ENCODE peak calls at places on chromosomes 2 and 18, in six cellular contexts. D is stimulated activated CD8-positive, alpha-beta memory T cell treated with anti-CD3 and anti-CD28 coated beads, Interleukin-15, amount 100 ng/mL, for 24 hours; S is CD8-positive, alpha-beta memory T cell; R is NCI-H1417; J is transverse colon; K is GM06990. A is an unnamed sample.

GRCh38 chr18:62523631-62524442 is 1.0 kb downstream of the ZCCHC2 start:
- DNase-seq in D (peak), S (peak), R (peak), J (peak), K (peak), A (peak)

GRCh38 chr2:205852457-205852856 is 170.2 kb downstream of the NRP2 start:
- DNase-seq in D (no peak), S (no peak), R (no peak), J (no peak), K (no peak), A (no peak)

GRCh38 chr2:15009681-15010080 is 377.2 kb downstream of the LRATD1 start:
- DNase-seq in D (no peak), S (no peak), R (no peak), J (no peak), K (no peak), A (no peak)

GRCh38 chr2:48332286-48332685 is 197.7 kb upstream of the STON1 start:
- DNase-seq in D (no peak), S (no peak), R (no peak), J (no peak), K (no peak), A (no peak)

GRCh38 chr2:240949791-240950705 is 43.9 kb downstream of the CROCC2 start:
- DNase-seq in D (no peak), S (no peak), R (no peak), J (peak), K (no peak), A (no peak)

GRCh38 chr2:46568212-46569009 is 89.0 kb downstream of the TMEM247 start:
- DNase-seq in D (no peak), S (no peak), R (no peak), J (no peak), K (no peak), A (no peak)

GRCh38 chr2:105401867-105402266 is 3.0 kb upstream of the FHL2 start:
- DNase-seq in D (no peak), S (no peak), R (no peak), J (no peak), K (no peak), A (no peak)

GRCh38 chr2:32464441-32464840 is 107.6 kb downstream of the BIRC6 start:
- DNase-seq in D (no peak), S (no peak), R (no peak), J (no peak), K (no peak), A (no peak)

GRCh38 chr2:7032371-7032770 is 115.2 kb downstream of the RNF144A start:
- DNase-seq in D (no peak), S (no peak), R (peak), J (no peak), K (no peak), A (no peak)

GRCh38 chr18:62682396-62682795 is 32.9 kb upstream of the PHLPP1 start:
- DNase-seq in D (no peak), S (no peak), R (peak), J (no peak), K (no peak), A (no peak)

GRCh38 chr18:57970356-57971095 is 73.5 kb upstream of the NEDD4L start:
- DNase-seq in D (no peak), S (no peak), R (no peak), J (no peak), K (no peak), A (no peak)

GRCh38 chr18:59374112-59374511 is 15.0 kb upstream of the LMAN1 start:
- DNase-seq in D (no peak), S (no peak), R (no peak), J (no peak), K (no peak), A (no peak)

GRCh38 chr2:191245869-191246531 is 796 bp downstream of the MYO1B start:
- DNase-seq in D (no peak), S (no peak), R (peak), J (peak), K (no peak), A (no peak)

GRCh38 chr18:62982600-62983251 is 267.4 kb downstream of the PHLPP1 start:
- DNase-seq in D (no peak), S (peak), R (peak), J (peak), K (no peak), A (peak)

GRCh38 chr18:26804474-26804873 is 61.0 kb downstream of the AQP4 start:
- DNase-seq in D (no peak), S (no peak), R (peak), J (no peak), K (no peak), A (no peak)

GRCh38 chr2:138780908-138781307 is 718 bp upstream of the NXPH2 start:
- DNase-seq in D (no peak), S (no peak), R (no peak), J (no peak), K (no peak), A (no peak)

GRCh38 chr2:241317391-241317790 is 1.7 kb downstream of the SEPTIN2 start:
- DNase-seq in D (no peak), S (no peak), R (no peak), J (no peak), K (no peak), A (no peak)

A was measured in central memory CD8-positive, alpha-beta T cell.